ENCODE peak calls at places on chromosomes 2 and 18, in eight cellular contexts. L is RWPE1, G is GM23338, P is endothelial cell, A is foreskin fibroblast, Z is WERI-Rb-1, W is AG04449, J is D721Med. C is an unnamed sample.

GRCh38 chr18:9969247-9969646 is 55.4 kb downstream of the VAPA start:
- DNase-seq in L (no peak), G (no peak), P (no peak), A (no peak), Z (no peak), W (no peak), J (no peak), C (no peak)

GRCh38 chr2:140657657-140658056 is 1473.2 kb downstream of the LRP1B start:
- DNase-seq in L (no peak), G (no peak), P (no peak), A (peak), Z (no peak), W (no peak), J (no peak), C (no peak)

GRCh38 chr18:77067315-77068061 is 65.1 kb downstream of the MBP start:
- DNase-seq in L (peak), G (no peak), P (no peak), A (peak), Z (no peak), W (no peak), J (no peak), C (peak)

GRCh38 chr2:24930768-24931167 is 10.7 kb upstream of the ADCY3 start:
- DNase-seq in L (no peak), G (peak), P (no peak), A (peak), Z (no peak), W (no peak), J (no peak), C (no peak)

GRCh38 chr2:118970396-118971135 is 28.6 kb downstream of the MARCO start:
- DNase-seq in L (no peak), G (no peak), P (no peak), A (no peak), Z (no peak), W (no peak), J (no peak), C (no peak)

GRCh38 chr2:199977984-199978415 is 22.6 kb downstream of the MAIP1 start:
- DNase-seq in L (peak), G (no peak), P (no peak), A (peak), Z (no peak), W (peak), J (no peak), C (no peak)

GRCh38 chr2:176999331-176999730 is 213.3 kb upstream of the HNRNPA3 start:
- DNase-seq in L (no peak), G (no peak), P (no peak), A (peak), Z (no peak), W (no peak), J (no peak), C (no peak)

GRCh38 chr2:112774536-112775285 is 9.6 kb downstream of the IL1A start:
- DNase-seq in L (no peak), G (no peak), P (no peak), A (no peak), Z (no peak), W (no peak), J (no peak), C (no peak)

GRCh38 chr2:16325613-16326510 is 339.8 kb downstream of the CYRIA start:
- DNase-seq in L (no peak), G (no peak), P (peak), A (no peak), Z (no peak), W (no peak), J (no peak), C (no peak)

GRCh38 chr2:187658952-187659525 is 104.8 kb upstream of the TFPI start:
- DNase-seq in L (peak), G (peak), P (peak), A (peak), Z (peak), W (no peak), J (no peak), C (peak)

GRCh38 chr2:31057691-31058090 is 80.5 kb downstream of the GALNT14 start:
- DNase-seq in L (no peak), G (no peak), P (no peak), A (no peak), Z (no peak), W (no peak), J (no peak), C (no peak)

GRCh38 chr2:70458661-70459060 is 95.0 kb downstream of the TGFA start:
- DNase-seq in L (no peak), G (no peak), P (no peak), A (no peak), Z (peak), W (no peak), J (no peak), C (no peak)

GRCh38 chr2:41723531-41723930 is 324.3 kb upstream of the PKDCC start:
- DNase-seq in L (no peak), G (no peak), P (no peak), A (peak), Z (peak), W (no peak), J (no peak), C (no peak)

GRCh38 chr2:64284751-64285150 is 140.5 kb upstream of the PELI1 start:
- DNase-seq in L (no peak), G (no peak), P (no peak), A (peak), Z (no peak), W (no peak), J (no peak), C (no peak)

GRCh38 chr18:56200381-56200831 is 438.0 kb downstream of the TXNL1 start:
- DNase-seq in L (no peak), G (no peak), P (no peak), A (peak), Z (no peak), W (peak), J (no peak), C (peak)

GRCh38 chr2:200087451-200087850 is 132.1 kb downstream of the MAIP1 start:
- DNase-seq in L (no peak), G (no peak), P (no peak), A (no peak), Z (no peak), W (no peak), J (no peak), C (no peak)

GRCh38 chr2:134739879-134740301 is 21.1 kb upstream of the TMEM163 start:
- DNase-seq in L (no peak), G (no peak), P (no peak), A (no peak), Z (no peak), W (no peak), J (no peak), C (no peak)

GRCh38 chr2:217394510-217395351 is 534.9 kb upstream of the TNP1 start:
- DNase-seq in L (peak), G (no peak), P (no peak), A (peak), Z (no peak), W (no peak), J (no peak), C (no peak)

GRCh38 chr2:81087646-81088045 is 783.1 kb upstream of the LRRTM1 start:
- DNase-seq in L (no peak), G (no peak), P (no peak), A (peak), Z (peak), W (no peak), J (no peak), C (no peak)

GRCh38 chr2:71347517-71347916 is 15.9 kb downstream of the ZNF638 start:
- DNase-seq in L (no peak), G (peak), P (peak), A (peak), Z (no peak), W (no peak), J (no peak), C (no peak)

GRCh38 chr2:8214221-8214620 is 467.6 kb upstream of the ID2 start:
- DNase-seq in L (no peak), G (no peak), P (no peak), A (peak), Z (no peak), W (no peak), J (no peak), C (no peak)

GRCh38 chr2:242075683-242076082 is 206.2 kb downstream of the RTP5 start:
- DNase-seq in L (no peak), G (no peak), P (no peak), A (no peak), Z (no peak), W (no peak), J (no peak), C (no peak)

DNA sequence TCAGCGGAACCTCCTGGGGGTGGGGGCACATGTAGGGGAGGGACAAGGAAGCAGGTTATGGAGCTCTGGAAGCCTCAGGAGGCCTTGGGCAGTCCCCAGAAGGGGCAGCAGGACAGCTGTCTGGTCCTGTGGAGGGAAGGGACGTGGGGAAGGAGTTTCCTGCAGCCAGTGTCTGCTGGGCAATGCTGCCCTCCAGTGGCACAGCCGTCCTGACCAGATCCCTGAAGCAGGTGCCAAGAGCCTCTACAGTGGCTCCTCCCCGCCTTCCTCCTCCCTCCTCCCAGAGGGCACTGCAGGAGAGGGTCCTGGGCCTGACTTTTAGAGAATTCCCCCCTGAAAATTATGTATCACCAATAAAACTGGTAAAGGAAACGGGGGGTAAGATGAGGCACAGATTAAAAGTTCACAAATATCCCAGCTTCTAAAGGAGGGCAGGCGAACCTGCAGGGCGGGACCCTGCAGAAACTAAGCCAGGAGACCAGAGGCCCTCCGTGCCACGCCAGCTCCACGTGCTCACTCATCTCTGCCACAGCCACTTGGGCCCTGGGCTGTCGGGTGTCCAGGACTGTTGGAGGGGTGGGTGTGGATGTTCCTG is 258.5 kb downstream of the TWIST2 start:
- DNase-seq in L (peak), G (peak), P (peak), A (peak), Z (peak), W (peak), J (peak), C (no peak)
- TF ChIP-seq CTCF in L (peak), G (peak), P (peak), A (peak), Z (peak), W (peak), J (peak), C (peak)

GRCh38 chr18:7755753-7756475 is 188.8 kb downstream of the PTPRM start:
- DNase-seq in L (no peak), G (no peak), P (no peak), A (peak), Z (no peak), W (no peak), J (no peak), C (no peak)
- TF ChIP-seq CTCF in L (no peak), G (peak), P (no peak), A (peak), Z (no peak), W (no peak), J (peak), C (peak)

GRCh38 chr2:116510117-116510671 is 1304.3 kb upstream of the DDX18 start:
- DNase-seq in L (peak), G (peak), P (peak), A (no peak), Z (peak), W (no peak), J (no peak), C (no peak)
- TF ChIP-seq CTCF in L (peak), G (peak), P (peak), A (no peak), Z (peak), W (no peak), J (peak), C (no peak)

DNA sequence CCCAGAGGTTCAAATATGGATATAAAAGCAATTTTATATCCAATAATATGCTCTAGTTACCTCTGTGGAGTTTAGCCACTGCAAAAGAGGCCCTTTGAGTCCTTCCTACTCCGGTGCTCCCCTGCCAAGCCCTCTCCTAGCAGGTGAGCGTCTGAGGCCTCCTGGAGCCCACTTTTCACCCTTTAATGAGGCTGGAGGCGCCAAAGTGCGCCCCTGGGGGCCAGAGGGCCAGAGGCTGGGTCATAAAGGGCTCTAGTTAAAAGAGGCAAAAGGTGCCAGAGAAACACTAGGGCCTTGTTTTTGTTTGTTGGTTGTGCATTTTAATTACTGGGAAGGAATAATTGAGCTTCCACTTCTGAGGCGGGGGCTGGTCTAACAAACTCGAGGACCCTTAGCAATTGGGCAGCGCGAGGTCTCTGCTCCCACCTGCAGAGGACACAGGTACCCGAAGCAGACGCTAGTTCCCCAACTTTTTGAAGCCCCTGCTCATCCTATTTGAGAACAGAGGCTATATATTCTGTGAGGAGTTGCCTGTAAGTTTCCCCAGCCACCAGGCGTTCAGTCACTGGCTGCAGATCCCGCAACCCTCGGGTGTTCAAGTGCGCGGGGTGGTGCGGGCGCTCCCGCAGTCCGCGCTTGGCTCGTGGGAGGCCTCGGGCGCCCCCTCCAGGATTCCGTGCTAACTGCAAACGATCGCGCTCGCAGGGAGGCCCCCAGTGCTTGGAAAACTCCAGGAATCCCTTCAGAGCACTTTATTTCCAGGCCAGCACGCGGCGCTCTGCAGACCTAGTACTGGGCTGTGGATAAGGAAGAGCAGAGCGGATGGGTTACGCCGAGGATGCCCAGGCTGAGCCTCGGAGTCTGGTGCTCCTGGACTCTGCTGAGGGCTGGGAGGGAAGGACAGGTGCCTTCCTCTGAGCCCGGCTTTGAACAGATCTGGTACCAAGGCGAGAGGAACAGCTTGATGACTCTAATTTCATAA is 14.1 kb downstream of the MSGN1 start:
- DNase-seq in L (peak), G (peak), P (peak), A (peak), Z (peak), W (peak), J (peak), C (peak)
- TF ChIP-seq CTCF in L (peak), G (peak), P (peak), A (peak), Z (peak), W (peak), J (peak), C (peak)

GRCh38 chr2:205403244-205403845 is 279.0 kb upstream of the NRP2 start:
- DNase-seq in L (no peak), G (no peak), P (no peak), A (peak), Z (no peak), W (peak), J (no peak), C (peak)
- TF ChIP-seq CTCF in L (no peak), G (no peak), P (no peak), A (no peak), Z (no peak), W (no peak), J (no peak), C (no peak)

GRCh38 chr2:79827881-79828280 is 315.0 kb downstream of the CTNNA2 start:
- DNase-seq in L (no peak), G (no peak), P (no peak), A (no peak), Z (no peak), W (no peak), J (no peak), C (no peak)

DNA sequence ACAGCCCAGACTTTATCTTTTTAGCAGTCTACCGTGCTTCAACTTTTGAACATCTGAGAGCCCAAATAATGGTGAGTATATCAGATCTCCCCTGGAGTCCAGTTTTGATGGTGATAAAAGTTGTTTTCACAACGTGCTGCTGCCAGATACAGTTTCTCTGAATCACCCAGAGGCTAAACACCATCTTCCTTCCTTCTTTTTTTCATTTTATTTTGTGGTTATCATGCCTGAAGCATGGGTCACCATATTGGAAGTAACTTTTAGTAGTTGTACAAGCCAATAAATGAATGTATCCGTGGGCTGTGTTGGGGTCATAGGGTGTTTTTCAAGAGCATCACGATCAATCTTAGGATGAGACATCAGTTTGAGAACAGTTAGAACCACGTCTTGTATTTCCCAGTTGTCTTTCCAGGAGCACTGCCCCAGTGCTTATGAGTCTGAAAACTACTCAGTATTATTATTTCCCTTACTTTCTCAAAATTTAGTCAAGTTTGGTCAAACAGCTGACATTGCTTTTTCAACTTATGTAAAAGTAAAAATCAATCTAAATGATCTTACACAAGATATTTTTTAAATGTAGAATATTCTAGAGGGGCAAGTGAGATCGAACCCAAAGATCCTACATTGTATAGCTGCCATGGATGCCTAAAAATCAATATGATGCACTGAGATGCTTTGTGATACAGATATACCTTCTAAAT is 311.4 kb downstream of the CTNNA2 start:
- DNase-seq in L (no peak), G (no peak), P (no peak), A (no peak), Z (no peak), W (no peak), J (no peak), C (no peak)
- TF ChIP-seq CTCF in L (no peak), G (no peak), P (no peak), A (no peak), Z (no peak), W (no peak), J (no peak), C (no peak)

GRCh38 chr2:86309966-86310365 is 27.5 kb downstream of the REEP1 start:
- DNase-seq in L (no peak), G (no peak), P (no peak), A (no peak), Z (no peak), W (no peak), J (no peak), C (no peak)
- TF ChIP-seq CTCF in L (no peak), G (peak), P (no peak), A (no peak), Z (peak), W (no peak), J (no peak), C (no peak)

DNA sequence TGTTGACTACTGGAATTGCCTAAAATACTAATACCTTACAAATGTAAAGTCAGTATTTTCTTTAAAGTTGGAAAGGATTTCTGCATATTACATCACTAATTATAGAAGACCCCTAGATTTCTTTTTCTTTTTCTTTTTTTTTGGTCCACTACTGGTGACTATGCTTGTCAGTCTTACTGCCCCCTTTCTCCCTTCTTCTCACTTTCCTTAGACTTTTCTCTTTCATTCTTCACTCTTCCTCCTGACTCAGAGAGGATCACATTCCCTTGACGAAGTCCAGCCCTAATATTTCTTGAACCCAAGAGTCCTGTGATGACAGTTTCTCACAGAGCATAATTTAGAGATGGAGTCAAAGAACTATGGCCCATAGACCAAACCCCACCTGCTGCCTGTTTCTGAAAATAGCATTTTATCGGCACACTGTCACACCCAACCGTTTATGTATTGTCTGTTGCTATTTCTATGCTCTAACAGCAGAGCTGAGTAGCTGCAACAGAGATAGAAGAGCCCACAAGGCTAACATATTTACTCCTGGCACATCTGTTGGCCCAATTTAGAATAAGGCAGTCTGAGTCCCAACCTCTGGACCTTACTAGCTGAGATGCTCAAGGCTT is 40.6 kb upstream of the RIOK3 start:
- DNase-seq in L (no peak), G (no peak), P (no peak), A (no peak), Z (no peak), W (no peak), J (no peak), C (no peak)
- TF ChIP-seq CTCF in L (no peak), G (no peak), P (no peak), A (no peak), Z (no peak), W (no peak), J (no peak), C (no peak)

DNA sequence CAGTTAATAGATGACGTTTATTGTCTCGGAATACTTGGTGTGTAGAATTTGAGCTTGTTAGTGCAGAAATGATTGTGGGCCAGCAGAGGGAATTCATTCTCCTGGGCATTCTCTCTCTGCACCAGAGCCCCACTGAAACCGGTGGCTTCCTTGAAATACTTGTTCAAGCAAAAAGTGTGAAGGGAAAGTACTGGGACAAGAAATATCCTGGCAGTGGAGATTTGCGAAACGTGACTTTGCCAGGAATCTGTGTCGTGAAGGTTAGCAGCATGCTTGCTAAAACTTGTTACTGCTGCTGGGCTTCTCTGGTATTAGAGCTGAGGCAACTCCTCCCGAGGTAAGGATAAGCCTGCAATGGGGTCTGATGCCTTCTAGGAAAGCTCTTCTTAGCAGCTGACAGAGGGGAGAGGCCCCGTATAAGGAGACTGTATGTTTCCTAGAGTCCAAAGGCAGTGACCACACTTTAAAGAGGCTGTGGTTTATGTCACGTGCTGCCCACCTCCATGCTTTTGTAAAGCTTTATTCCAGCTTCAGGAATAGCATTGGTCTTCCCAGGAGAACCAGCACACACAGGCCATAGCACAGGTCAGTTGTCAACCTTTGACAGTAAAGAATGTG is 2.1 kb downstream of the ITGA6 start:
- DNase-seq in L (no peak), G (no peak), P (no peak), A (peak), Z (no peak), W (no peak), J (no peak), C (no peak)
- TF ChIP-seq CTCF in L (no peak), G (no peak), P (no peak), A (peak), Z (no peak), W (no peak), J (no peak), C (peak)

C was measured in AG04450.